ENCODE peak calls at places on chromosomes 13 and 19, in five cellular contexts. D is CD8-positive, alpha-beta memory T cell; R is stimulated activated CD4-positive, alpha-beta T cell treated with anti-CD3 and anti-CD28 coated beads, Interleukin-15, amount 100 ng/mL, for 1 hour; B is fibroblast of mammary gland; Z is small intestine. X is an unnamed sample.

GRCh38 chr13:100301418-100301817 is 212.5 kb downstream of the PCCA start:
- DNase-seq in D (no peak), R (no peak), B (peak), Z (peak), X (no peak)

GRCh38 chr19:13665125-13665903 is 99.0 kb upstream of the MRI1 start:
- DNase-seq in D (no peak), R (no peak), B (no peak), Z (peak), X (no peak)

GRCh38 chr19:756232-756631 is 5.3 kb downstream of the MISP start:
- DNase-seq in D (no peak), R (no peak), B (peak), Z (peak), X (no peak)

GRCh38 chr19:4538601-4538954 is 1.3 kb downstream of the LRG1 start:
- DNase-seq in D (no peak), R (no peak), B (no peak), Z (no peak), X (no peak)

GRCh38 chr13:48068952-48069351 is 26.0 kb downstream of the MED4 start:
- DNase-seq in D (no peak), R (no peak), B (peak), Z (no peak), X (no peak)

GRCh38 chr19:17394891-17395415 is 957 bp upstream of the CCDC194 start:
- DNase-seq in D (no peak), R (peak), B (peak), Z (peak), X (no peak)

GRCh38 chr19:6062274-6062673 is 48.0 kb downstream of the RFX2 start:
- DNase-seq in D (no peak), R (no peak), B (peak), Z (peak), X (peak)

GRCh38 chr13:33070713-33071112 is 54.5 kb downstream of the KL start:
- DNase-seq in D (no peak), R (no peak), B (peak), Z (no peak), X (no peak)

GRCh38 chr19:39237200-39238184 is 7.3 kb downstream of the IFNL3 start:
- DNase-seq in D (peak), R (peak), B (no peak), Z (peak), X (no peak)

GRCh38 chr19:3073159-3073563 is 10.9 kb upstream of the TLE5 start:
- DNase-seq in D (no peak), R (no peak), B (peak), Z (peak), X (peak)

GRCh38 chr19:45780448-45781281 is 1.6 kb downstream of the DMPK start:
- DNase-seq in D (no peak), R (no peak), B (no peak), Z (no peak), X (no peak)

GRCh38 chr13:24270639-24271131 is 38.7 kb upstream of the C1QTNF9 start:
- DNase-seq in D (peak), R (peak), B (peak), Z (peak), X (peak)

GRCh38 chr13:113758651-113759524 is at the start of gene TMEM255B:
- DNase-seq in D (peak), R (peak), B (peak), Z (peak), X (peak)

GRCh38 chr19:38717855-38718254 is 26.4 kb downstream of the CAPN12 start:
- DNase-seq in D (no peak), R (no peak), B (no peak), Z (no peak), X (no peak)